ENCODE peak calls at places on chromosome 5, in ten cellular contexts. W is ovary; F is naive thymus-derived CD4-positive, alpha-beta T cell; S is mammary epithelial cell; V is sigmoid colon; J is trophoblast cell; D is HepG2; I is kidney; X is heart left ventricle; G is PC-9. Q is an unnamed sample.

GRCh38 chr5:36200513-36200912 is 41.2 kb downstream of the NADK2 start:
- DNase-seq in W (no peak), F (no peak), S (peak; percentile 78), V (no peak), J (peak; percentile 79), D (no peak), I (no peak), X (no peak), G (no peak), Q (peak; percentile 21)

GRCh38 chr5:76175051-76175666 is 92.0 kb downstream of the SV2C start:
- DNase-seq in W (no peak), F (no peak), S (peak; percentile 34), V (no peak), J (peak; percentile 76), D (peak; percentile 48), I (no peak), X (no peak), G (peak; percentile 34), Q (peak; percentile 17)

GRCh38 chr5:65774346-65774745 is 52.3 kb downstream of the NLN start:
- DNase-seq in W (no peak), F (no peak), S (peak; percentile 86), V (no peak), J (peak; percentile 69), D (no peak), I (no peak), X (no peak), G (no peak), Q (peak; percentile 80)

GRCh38 chr5:112738180-112738560 is 485 bp downstream of the APC start:
- DNase-seq in W (no peak), F (no peak), S (no peak), V (no peak), J (no peak), D (no peak), I (no peak), X (no peak), G (no peak), Q (no peak)

GRCh38 chr5:72515211-72515610 is 8.0 kb upstream of the ZNF366 start:
- DNase-seq in W (no peak), F (no peak), S (no peak), V (no peak), J (no peak), D (no peak), I (no peak), X (no peak), G (peak; percentile 49), Q (no peak)

GRCh38 chr5:170642776-170643436 is 139.1 kb downstream of the KCNIP1 start:
- DNase-seq in W (no peak), F (no peak), S (no peak), V (peak; percentile 39), J (no peak), D (no peak), I (no peak), X (no peak), G (no peak), Q (no peak)

GRCh38 chr5:35274839-35275509 is 44.7 kb upstream of the PRLR start:
- DNase-seq in W (no peak), F (no peak), S (no peak), V (no peak), J (no peak), D (no peak), I (no peak), X (no peak), G (no peak), Q (no peak)

GRCh38 chr5:159231167-159231566 is 21.8 kb upstream of the RNF145 start:
- DNase-seq in W (no peak), F (no peak), S (no peak), V (no peak), J (peak; percentile 66), D (no peak), I (no peak), X (no peak), G (no peak), Q (no peak)

GRCh38 chr5:79956173-79956670 is 34.8 kb downstream of the MTX3 start:
- DNase-seq in W (no peak), F (no peak), S (peak; percentile 93), V (no peak), J (peak; percentile 13), D (no peak), I (no peak), X (no peak), G (peak; percentile 57), Q (peak; percentile 100)

GRCh38 chr5:65121880-65122436 is 353.2 kb downstream of the CWC27 start:
- DNase-seq in W (no peak), F (no peak), S (peak; percentile 75), V (no peak), J (no peak), D (no peak), I (no peak), X (no peak), G (no peak), Q (no peak)

GRCh38 chr5:1681955-1682354 is 117.7 kb downstream of the MRPL36 start:
- DNase-seq in W (no peak), F (no peak), S (no peak), V (no peak), J (no peak), D (no peak), I (no peak), X (no peak), G (no peak), Q (no peak)

GRCh38 chr5:137858223-137858916 is 9.3 kb upstream of the MYOT start:
- DNase-seq in W (no peak), F (no peak), S (peak; percentile 41), V (no peak), J (no peak), D (no peak), I (no peak), X (no peak), G (no peak), Q (no peak)

GRCh38 chr5:65483474-65484346 is 2.0 kb upstream of the ADAMTS6 start:
- DNase-seq in W (no peak), F (no peak), S (peak; percentile 57), V (no peak), J (peak; percentile 72), D (peak; percentile 63), I (no peak), X (no peak), G (no peak), Q (peak; percentile 23)

GRCh38 chr5:1048861-1049838 is 40.5 kb downstream of the NKD2 start:
- DNase-seq in W (no peak), F (no peak), S (no peak), V (peak; percentile 57), J (no peak), D (no peak), I (peak; percentile 75), X (peak; percentile 47), G (no peak), Q (no peak)

GRCh38 chr5:31173621-31174020 is 19.9 kb upstream of the CDH6 start:
- DNase-seq in W (no peak), F (no peak), S (no peak), V (no peak), J (no peak), D (no peak), I (no peak), X (no peak), G (no peak), Q (no peak)
- H3K4me3 ChIP-seq in W (no peak overlapping the region), F (no peak overlapping the region), S (no peak overlapping the region), V (no peak overlapping the region), J (no peak overlapping the region), D (no peak overlapping the region), I (no peak overlapping the region), X (no peak overlapping the region), G (no peak overlapping the region), Q (no peak overlapping the region)

GRCh38 chr5:139404484-139404840 is 573 bp upstream of the SPATA24 start:
- DNase-seq in W (no peak), F (no peak), S (no peak), V (no peak), J (no peak), D (no peak), I (no peak), X (no peak), G (no peak), Q (no peak)
- H3K27ac ChIP-seq in W (no peak overlapping the region), F (peak overlapping the region; percentile 88), S (peak overlapping the region; percentile 77), V (peak overlapping the region; percentile 92), J (no peak overlapping the region), D (peak overlapping the region; percentile 78), I (peak overlapping the region; percentile 95), X (peak overlapping the region; percentile 81), G (peak overlapping the region; percentile 78), Q (peak overlapping the region; percentile 92)

DNA sequence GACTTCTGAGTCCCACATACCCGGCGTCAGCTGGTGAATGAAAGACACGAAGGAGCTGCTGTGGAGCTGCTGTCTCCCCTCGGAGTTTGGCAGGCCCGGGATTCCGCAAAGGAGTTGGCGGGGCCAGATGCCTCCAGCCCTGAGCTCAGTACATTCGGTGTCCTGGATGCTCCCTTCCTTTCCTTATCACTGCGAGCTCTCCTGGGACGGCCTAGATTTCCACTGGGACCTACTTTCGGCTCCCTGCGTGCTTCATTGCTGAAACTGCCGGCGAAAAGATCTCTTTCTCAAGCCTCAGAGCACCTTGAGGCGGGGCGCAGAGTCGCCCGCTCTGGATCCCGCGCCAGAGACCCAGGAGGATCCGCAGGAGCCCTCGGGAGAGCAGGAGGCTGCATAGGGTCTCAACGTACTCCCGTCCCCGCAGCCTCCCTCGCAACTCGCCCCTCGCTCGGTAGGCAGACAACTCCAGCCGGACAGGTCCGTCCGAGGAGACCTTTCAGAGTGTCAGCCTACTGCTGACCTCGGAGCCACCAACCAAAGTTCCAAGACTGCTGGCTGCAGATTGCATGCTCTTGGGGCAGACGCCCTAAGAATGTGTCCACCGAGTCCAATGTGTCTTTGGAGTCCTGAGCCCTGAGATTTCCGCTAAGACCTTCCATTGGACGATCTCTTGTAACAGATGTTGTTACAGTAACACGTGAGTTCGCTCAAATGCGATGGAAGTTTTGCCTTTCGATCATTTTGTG is 6.1 kb downstream of the ANXA2R start:
- DNase-seq in W (no peak), F (no peak), S (no peak), V (no peak), J (no peak), D (no peak), I (no peak), X (no peak), G (no peak), Q (no peak)
- H3K4me3 ChIP-seq in W (no peak overlapping the region), F (no peak overlapping the region), S (no peak overlapping the region), V (no peak overlapping the region), J (no peak overlapping the region), D (no peak overlapping the region), I (peak overlapping the region; percentile 24), X (peak overlapping the region; percentile 13), G (no peak overlapping the region), Q (no peak overlapping the region)

GRCh38 chr5:140557965-140558364 is 692 bp upstream of the SRA1 start:
- DNase-seq in W (no peak), F (no peak), S (no peak), V (peak; percentile 26), J (no peak), D (no peak), I (no peak), X (no peak), G (no peak), Q (no peak)

GRCh38 chr5:140557136-140557805 is at the start of gene SRA1:
- DNase-seq in W (peak; percentile 89), F (peak; percentile 78), S (peak; percentile 87), V (peak; percentile 96), J (peak; percentile 95), D (peak; percentile 85), I (peak; percentile 97), X (peak; percentile 97), G (peak; percentile 89), Q (peak; percentile 45)

GRCh38 chr5:140555747-140556312 is 1.4 kb downstream of the SRA1 start:
- DNase-seq in W (no peak), F (no peak), S (no peak), V (no peak), J (no peak), D (no peak), I (no peak), X (no peak), G (no peak), Q (no peak)

GRCh38 chr5:140554454-140554853 is 2.8 kb downstream of the SRA1 start:
- DNase-seq in W (no peak), F (no peak), S (peak; percentile 45), V (no peak), J (no peak), D (no peak), I (no peak), X (no peak), G (no peak), Q (no peak)

GRCh38 chr5:140556438-140556837 is 835 bp downstream of the SRA1 start:
- DNase-seq in W (no peak), F (peak; percentile 37), S (no peak), V (no peak), J (no peak), D (no peak), I (no peak), X (no peak), G (no peak), Q (no peak)
- H3K27ac ChIP-seq in W (no peak overlapping the region), F (peak overlapping the region; percentile 97), S (peak overlapping the region; percentile 75), V (peak overlapping the region; percentile 98), J (no peak overlapping the region), D (peak overlapping the region; percentile 55), I (no peak overlapping the region), X (no peak overlapping the region), G (peak overlapping the region; percentile 20), Q (peak overlapping the region; percentile 82)

Q was measured in keratinocyte.